ENCODE peak calls at places on chromosomes 1 and 21, in nine cellular contexts. J is psoas muscle; E is pancreas; G is WTC11; H is astrocyte of the cerebellum; A is GM20000; V is thoracic aorta; C is CD4-positive, alpha-beta T cell; T is cardiac muscle cell. N is an unnamed sample.

GRCh38 chr1:154193821-154194220 is 1.9 kb upstream of the TPM3 start:
- DNase-seq in A (no peak), E (peak), J (peak), T (peak), G (no peak), H (no peak), V (no peak), C (no peak), N (no peak)

GRCh38 chr1:157096881-157097280 is 2.7 kb downstream of the ETV3L start:
- DNase-seq in H (no peak), E (no peak), T (no peak), G (no peak), A (no peak), C (no peak), V (no peak), J (no peak), N (no peak)

GRCh38 chr1:228286505-228287417 is 78.9 kb downstream of the OBSCN start:
- DNase-seq in T (no peak), V (no peak), A (no peak), J (peak), C (no peak), E (no peak), H (no peak), G (peak), N (no peak)

GRCh38 chr1:89407355-89407754 is 43.5 kb downstream of the GBP6 start:
- DNase-seq in V (no peak), H (no peak), T (peak), J (no peak), A (no peak), G (no peak), E (no peak), C (no peak), N (no peak)

GRCh38 chr21:45598109-45598508 is 45.4 kb upstream of the PCBP3 start:
- DNase-seq in H (no peak), V (no peak), G (peak), C (no peak), J (no peak), A (no peak), T (no peak), E (no peak), N (peak)

GRCh38 chr1:18021242-18021641 is 86.4 kb upstream of the IGSF21 start:
- DNase-seq in C (no peak), T (no peak), G (no peak), H (no peak), E (no peak), V (no peak), J (no peak), A (no peak), N (no peak)

GRCh38 chr1:58401991-58402390 is 144.5 kb downstream of the OMA1 start:
- DNase-seq in C (no peak), V (no peak), J (no peak), H (no peak), G (no peak), A (no peak), E (no peak), T (peak), N (no peak)

GRCh38 chr21:19029816-19030215 is 626.2 kb upstream of the TMPRSS15 start:
- DNase-seq in V (no peak), A (no peak), C (no peak), E (no peak), H (no peak), T (no peak), G (no peak), J (no peak), N (no peak)

GRCh38 chr21:15837603-15838002 is 107.8 kb downstream of the USP25 start:
- DNase-seq in C (no peak), V (no peak), J (no peak), T (peak), H (no peak), A (no peak), G (no peak), E (no peak), N (no peak)

GRCh38 chr1:200890818-200891773 is 3.6 kb upstream of the INAVA start:
- DNase-seq in T (peak), G (peak), J (no peak), E (peak), V (no peak), A (peak), H (no peak), C (no peak), N (no peak)

GRCh38 chr21:25169370-25169769 is 437.9 kb downstream of the MRPL39 start:
- DNase-seq in V (no peak), C (no peak), G (no peak), E (no peak), A (no peak), J (no peak), T (no peak), H (no peak), N (no peak)

GRCh38 chr1:24251501-24251900 is 64.4 kb upstream of the IFNLR1 start:
- DNase-seq in E (no peak), T (no peak), H (no peak), J (no peak), G (no peak), A (no peak), C (no peak), V (no peak), N (no peak)

GRCh38 chr1:109170051-109170775 is 43.5 kb upstream of the SARS1 start:
- DNase-seq in E (no peak), V (no peak), A (no peak), G (no peak), C (no peak), J (no peak), T (peak), H (no peak), N (no peak)

GRCh38 chr1:241396747-241397691 is 40.0 kb upstream of the RGS7 start:
- DNase-seq in A (no peak), C (no peak), G (no peak), J (no peak), V (no peak), E (no peak), T (no peak), H (no peak), N (no peak)

DNA sequence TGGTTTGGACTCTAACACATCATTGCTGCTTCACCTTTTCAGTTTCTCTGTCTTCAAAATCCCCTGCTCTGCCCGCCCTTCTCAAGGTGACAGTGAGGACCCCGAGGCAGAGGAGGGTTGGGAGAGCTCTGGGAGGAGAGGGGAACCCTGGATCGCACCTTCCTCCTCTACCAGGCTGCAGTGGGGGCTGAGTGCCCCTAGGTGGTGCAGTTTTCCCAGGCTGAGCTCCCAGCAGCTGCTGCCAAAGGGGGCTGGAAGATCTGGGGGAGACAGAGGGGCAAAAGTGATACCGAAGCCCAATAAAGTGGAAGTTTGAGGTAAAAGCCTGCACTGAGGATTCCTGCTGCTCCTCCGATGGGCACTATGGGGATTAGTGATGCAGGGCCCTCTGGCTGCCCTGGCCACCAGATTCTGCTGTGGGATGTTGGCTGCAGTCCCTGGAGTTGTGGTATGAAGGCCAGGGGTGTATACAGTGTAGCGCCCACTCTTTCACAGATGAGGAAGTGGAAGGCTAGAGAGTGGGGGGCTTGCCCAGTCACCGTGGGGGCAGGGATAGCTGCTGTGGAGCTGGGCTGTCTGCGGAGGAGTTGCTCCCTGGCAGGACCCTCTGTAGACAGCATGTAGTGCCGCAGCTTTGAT is 40.7 kb upstream of the SCMH1 start:
- DNase-seq in C (no peak), V (no peak), H (no peak), E (peak), J (peak), T (peak), A (peak), G (peak), N (no peak)
- TF ChIP-seq CTCF in C (peak), V (peak), H (peak), E (peak), J (peak), T (peak), A (peak), G (peak), N (no peak)

DNA sequence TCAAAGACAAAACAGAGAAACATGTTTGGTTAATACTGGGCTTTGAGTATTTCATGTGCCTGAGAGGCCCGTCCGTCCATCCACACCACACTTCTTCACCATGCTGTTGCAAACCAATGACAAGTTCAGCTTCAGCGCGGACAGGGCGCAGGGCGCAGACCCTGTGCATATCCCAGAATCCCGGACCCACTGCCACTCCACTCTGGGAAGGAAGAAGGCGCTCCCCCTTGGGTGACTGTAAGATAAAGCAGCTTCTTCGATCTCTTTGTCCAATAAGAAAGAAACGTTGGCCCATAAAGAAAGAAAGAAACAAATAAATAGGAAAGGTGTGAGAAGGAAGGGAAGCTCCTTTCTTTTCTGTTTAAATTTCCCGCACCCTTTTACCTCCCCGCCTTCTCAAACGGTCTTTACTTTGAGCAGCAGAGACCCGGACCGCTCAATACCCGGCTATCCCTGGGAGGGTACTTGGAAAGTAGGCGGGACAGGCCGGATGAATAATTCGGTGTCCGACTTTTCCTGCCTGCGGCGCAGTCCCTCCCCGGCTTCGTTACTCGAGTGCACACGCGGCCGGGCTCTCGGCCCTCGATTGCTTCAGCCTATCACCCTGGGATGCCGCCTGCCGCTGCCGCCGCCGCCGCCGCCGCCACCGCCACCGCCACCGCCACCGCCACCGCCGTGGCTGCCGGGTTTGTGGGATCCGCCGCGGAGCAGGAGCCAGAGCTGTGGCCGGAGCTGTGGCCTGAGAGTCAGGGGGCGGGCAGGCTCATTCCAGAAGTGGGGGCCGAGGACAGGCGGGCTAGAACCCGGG is 550 bp upstream of the RASAL2 start:
- DNase-seq in H (peak), T (peak), E (peak), C (no peak), J (peak), A (peak), V (peak), G (peak), N (peak)
- TF ChIP-seq CTCF in H (peak), T (no peak), E (no peak), C (no peak), J (peak), A (no peak), V (no peak), G (no peak), N (no peak)

GRCh38 chr1:117069220-117069844 is 9.2 kb downstream of the TTF2 start:
- DNase-seq in A (no peak), J (no peak), V (no peak), C (no peak), T (no peak), H (no peak), G (no peak), E (no peak), N (no peak)
- TF ChIP-seq CTCF in A (no peak), J (no peak), V (no peak), C (no peak), T (no peak), H (no peak), G (no peak), E (no peak), N (no peak)

GRCh38 chr1:161044535-161044907 is 1.3 kb downstream of the USF1 start:
- DNase-seq in J (no peak), C (no peak), H (no peak), V (no peak), A (no peak), T (peak), G (no peak), E (no peak), N (no peak)
- TF ChIP-seq CTCF in J (no peak), C (no peak), H (no peak), V (no peak), A (no peak), T (no peak), G (no peak), E (no peak), N (no peak)

DNA sequence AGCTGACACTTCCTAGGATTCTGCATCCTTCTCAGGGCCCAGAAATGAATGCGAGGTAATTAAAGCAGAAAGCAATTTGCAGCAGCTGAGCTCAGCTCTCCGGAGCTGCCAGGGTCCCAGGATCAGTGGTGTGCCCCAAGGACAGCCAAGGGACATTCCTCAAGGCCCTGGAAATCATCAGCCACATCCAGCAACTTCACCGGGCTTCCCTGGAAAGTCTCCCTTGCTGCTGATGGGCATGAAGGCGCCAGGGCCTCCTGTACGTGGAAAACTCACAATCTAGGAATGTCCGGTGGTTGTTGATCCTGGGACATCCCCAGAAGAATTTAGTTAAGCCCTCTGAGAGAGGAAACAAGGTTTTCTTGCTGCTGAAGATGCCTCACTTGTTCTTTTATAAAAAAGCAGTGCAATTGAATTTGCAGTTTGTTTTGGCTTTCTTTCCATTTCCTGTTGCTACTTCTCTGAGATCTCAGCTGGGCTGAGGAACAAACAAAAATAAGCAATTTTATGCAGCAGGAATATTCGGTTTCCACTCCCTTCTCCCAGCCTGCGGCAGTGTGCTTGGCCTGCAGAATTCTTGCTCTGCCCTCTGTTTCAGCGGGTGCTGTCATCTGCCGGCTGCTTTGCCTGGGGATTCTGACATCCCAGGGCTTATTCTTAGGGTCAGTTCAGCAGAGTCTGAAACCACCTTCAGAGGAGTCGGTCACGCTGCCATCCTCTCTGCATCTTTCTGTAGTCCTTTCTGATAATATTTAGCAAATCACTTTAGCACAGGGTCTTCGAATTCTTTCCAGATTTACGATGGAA is 85.9 kb downstream of the TCP10L start:
- DNase-seq in A (no peak), G (no peak), E (no peak), C (no peak), H (peak), J (no peak), T (peak), V (no peak), N (no peak)
- TF ChIP-seq CTCF in A (no peak), G (no peak), E (no peak), C (no peak), H (peak), J (no peak), T (peak), V (no peak), N (no peak)

GRCh38 chr1:231029841-231030240 is 10.2 kb downstream of the FAM89A start:
- DNase-seq in H (no peak), J (no peak), V (no peak), C (no peak), T (no peak), E (no peak), G (no peak), A (no peak), N (no peak)

GRCh38 chr1:231027136-231027925 is 12.7 kb downstream of the FAM89A start:
- DNase-seq in J (no peak), A (no peak), T (no peak), G (no peak), C (no peak), H (no peak), V (no peak), E (no peak), N (no peak)

GRCh38 chr1:231026576-231026975 is 13.5 kb downstream of the FAM89A start:
- DNase-seq in E (no peak), V (no peak), C (no peak), A (no peak), H (no peak), J (no peak), T (no peak), G (no peak), N (no peak)

GRCh38 chr1:231028676-231029075 is 11.4 kb downstream of the FAM89A start:
- DNase-seq in T (no peak), E (no peak), C (no peak), H (no peak), V (no peak), G (peak), J (no peak), A (no peak), N (no peak)

DNA sequence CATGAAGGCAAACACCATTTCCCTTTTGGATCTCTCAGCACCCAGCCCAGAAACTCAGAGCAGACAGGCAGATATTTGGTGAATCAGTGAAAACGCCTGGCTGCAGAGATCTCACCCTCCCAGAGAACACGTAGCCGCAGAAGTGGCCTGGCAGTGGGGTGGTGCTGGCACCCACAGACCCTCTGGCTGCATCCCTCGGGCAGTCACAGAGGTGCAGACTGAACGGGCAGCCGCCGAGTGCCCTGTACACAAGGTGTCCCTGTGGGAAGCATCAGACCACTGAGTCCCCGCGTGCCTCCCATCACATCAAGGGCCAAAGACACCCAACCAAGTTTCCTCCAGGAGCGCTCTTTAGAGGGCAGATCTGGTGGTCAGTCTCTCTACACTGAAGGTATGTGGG is 12.1 kb downstream of the FAM89A start:
- DNase-seq in H (no peak), J (no peak), T (no peak), G (no peak), V (no peak), E (no peak), C (no peak), A (no peak), N (no peak)
- TF ChIP-seq CTCF in H (no peak), J (no peak), T (no peak), G (no peak), V (no peak), E (no peak), C (no peak), A (no peak), N (no peak)

DNA sequence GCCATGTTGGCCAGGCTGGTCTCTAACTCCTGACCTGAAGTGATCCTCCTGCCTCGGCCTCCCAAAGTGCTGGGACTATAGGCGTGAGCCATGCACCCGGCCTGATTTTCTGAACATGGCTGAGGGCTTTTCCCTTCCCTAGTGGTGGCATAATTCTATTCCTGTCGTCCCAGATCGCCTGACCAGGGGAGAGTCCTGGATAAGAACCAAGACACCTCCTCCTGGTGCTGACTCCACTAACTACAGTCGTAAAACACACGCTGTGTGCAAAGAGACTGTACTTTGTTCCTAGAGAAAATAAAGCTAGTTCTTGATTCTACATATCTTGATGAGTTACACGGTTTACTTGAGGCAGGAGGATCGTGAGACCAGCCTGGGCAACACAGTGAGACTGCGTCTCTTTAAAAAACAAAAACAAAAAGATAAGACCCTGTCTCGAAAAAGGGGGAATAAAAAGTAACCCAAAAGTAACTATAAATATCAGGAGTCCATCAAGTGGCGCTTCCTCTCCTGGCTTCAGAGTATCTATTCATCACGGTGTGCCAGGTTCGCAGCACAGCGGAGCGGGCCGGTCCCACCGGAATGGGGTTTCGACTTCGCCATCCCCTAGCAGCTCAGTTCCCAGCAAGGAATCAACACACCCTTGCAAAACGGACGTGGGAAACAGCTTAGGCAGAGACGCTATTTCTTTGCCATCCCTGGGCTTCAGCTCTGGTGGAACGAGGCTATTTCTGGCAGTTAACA is 973 bp downstream of the SDF4 start:
- DNase-seq in C (no peak), V (no peak), G (no peak), E (no peak), A (no peak), J (no peak), H (peak), T (peak), N (no peak)
- TF ChIP-seq CTCF in C (no peak), V (no peak), G (no peak), E (no peak), A (no peak), J (peak), H (peak), T (peak), N (no peak)

DNA sequence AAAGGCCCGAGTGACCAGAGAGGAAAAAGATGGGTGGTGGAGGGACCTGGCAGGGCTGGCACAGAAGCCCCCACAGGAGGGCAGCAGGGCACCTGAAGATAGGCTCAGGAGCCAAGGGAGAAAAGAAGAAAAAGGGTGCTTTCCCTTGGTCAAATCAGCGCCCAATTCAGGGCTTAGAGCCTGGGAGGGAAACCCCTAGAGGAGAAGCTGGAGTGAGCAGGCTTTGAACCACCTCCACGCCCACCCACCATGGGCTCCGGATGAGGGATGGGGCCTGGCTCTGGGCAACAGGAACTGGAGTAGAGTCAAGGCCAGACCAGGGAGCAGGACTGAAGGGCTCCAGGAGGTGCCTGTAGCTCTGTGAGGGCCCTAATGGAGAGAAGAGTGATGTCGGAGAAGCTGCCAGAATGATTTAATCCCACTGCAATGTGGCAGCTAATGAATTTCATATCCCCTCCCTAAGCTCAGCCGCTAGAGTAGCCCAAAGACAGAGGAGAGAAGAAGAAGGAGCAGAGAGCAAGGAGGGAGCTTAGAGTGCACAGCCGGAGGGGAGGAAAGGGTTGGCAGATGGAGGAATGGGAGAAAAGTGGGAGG is 12.0 kb upstream of the PRELP start:
- DNase-seq in G (no peak), E (no peak), A (no peak), T (peak), C (no peak), J (no peak), V (no peak), H (peak), N (no peak)
- TF ChIP-seq CTCF in G (no peak), E (no peak), A (no peak), T (no peak), C (no peak), J (no peak), V (no peak), H (no peak), N (no peak)

N was measured in omental fat pad.